ENCODE peak calls at places on chromosomes 6 and 20, in five cellular contexts. U is posterior cingulate gyrus, B is HT-29, V is HS-5, M is NCI-H2081. Q is an unnamed sample.
A peak's percentile ranks its signal among the peaks of the same experiment; 100 is the strongest.

GRCh38 chr6:82893889-82894652 is 171.6 kb downstream of the UBE3D start:
- DNase-seq in U (no peak), B (no peak), V (no peak), M (peak; percentile 2), Q (no peak)

GRCh38 chr6:99838607-99839006 is 155.4 kb downstream of the MCHR2 start:
- DNase-seq in U (no peak), B (no peak), V (no peak), M (no peak), Q (no peak)

GRCh38 chr6:36633915-36634314 is 39.8 kb downstream of the SRSF3 start:
- DNase-seq in U (no peak), B (peak; percentile 81), V (no peak), M (peak; percentile 33), Q (peak; percentile 42)

GRCh38 chr20:23320317-23320716 is 30.3 kb upstream of the NXT1 start:
- DNase-seq in U (no peak), B (peak; percentile 67), V (no peak), M (no peak), Q (no peak)

GRCh38 chr6:138104618-138105213 is 2.5 kb downstream of the PERP start:
- DNase-seq in U (no peak), B (no peak), V (no peak), M (no peak), Q (no peak)

GRCh38 chr20:48358176-48358575 is 469.6 kb downstream of the PREX1 start:
- DNase-seq in U (no peak), B (no peak), V (no peak), M (no peak), Q (no peak)

GRCh38 chr20:51739722-51740249 is 28.4 kb downstream of the ATP9A start:
- DNase-seq in U (no peak), B (no peak), V (no peak), M (no peak), Q (no peak)

GRCh38 chr20:58131581-58132142 is 96.8 kb downstream of the ANKRD60 start:
- DNase-seq in U (no peak), B (peak; percentile 63), V (peak; percentile 74), M (peak; percentile 71), Q (peak; percentile 95)

GRCh38 chr6:77368660-77369313 is 94.5 kb downstream of the HTR1B start:
- DNase-seq in U (no peak), B (no peak), V (peak; percentile 23), M (no peak), Q (peak; percentile 66)

GRCh38 chr6:16238057-16238657 is at the start of gene GMPR:
- DNase-seq in U (peak; percentile 35), B (no peak), V (no peak), M (peak; percentile 43), Q (peak; percentile 23)

GRCh38 chr20:20407891-20408805 is 40.2 kb downstream of the INSM1 start:
- DNase-seq in U (peak; percentile 31), B (peak; percentile 27), V (no peak), M (peak; percentile 37), Q (no peak)

GRCh38 chr6:77573843-77574242 is 79.0 kb upstream of the MEI4 start:
- DNase-seq in U (no peak), B (no peak), V (no peak), M (no peak), Q (no peak)

GRCh38 chr20:31740208-31740607 is 1.1 kb downstream of the TPX2 start:
- DNase-seq in U (no peak), B (peak; percentile 47), V (no peak), M (no peak), Q (peak; percentile 60)

GRCh38 chr20:21622097-21622496 is 83.4 kb upstream of the PAX1 start:
- DNase-seq in U (no peak), B (peak; percentile 77), V (no peak), M (no peak), Q (no peak)

GRCh38 chr20:44651507-44652373 is at the start of gene ADA:
- DNase-seq in U (no peak), B (peak; percentile 42), V (peak; percentile 28), M (peak; percentile 12), Q (peak; percentile 27)

GRCh38 chr6:75089921-75090320 is 115.9 kb downstream of the COL12A1 start:
- DNase-seq in U (no peak), B (no peak), V (no peak), M (no peak), Q (no peak)

GRCh38 chr20:62339647-62340062 is 27.5 kb downstream of the LAMA5 start:
- DNase-seq in U (no peak), B (no peak), V (no peak), M (no peak), Q (no peak)

GRCh38 chr6:17167327-17167979 is 65.6 kb downstream of the STMND1 start:
- DNase-seq in U (no peak), B (peak; percentile 77), V (no peak), M (no peak), Q (no peak)

GRCh38 chr6:42784739-42785498 is 3.1 kb downstream of the BICRAL start:
- DNase-seq in U (no peak), B (no peak), V (no peak), M (no peak), Q (no peak)

GRCh38 chr6:162965366-162965765 is 237.6 kb downstream of the PACRG start:
- DNase-seq in U (no peak), B (no peak), V (no peak), M (no peak), Q (no peak)

GRCh38 chr20:61753196-61753942 is 312.3 kb downstream of the TAF4 start:
- DNase-seq in U (no peak), B (no peak), V (peak; percentile 78), M (no peak), Q (peak; percentile 67)

GRCh38 chr6:33065312-33065711 is 8.1 kb downstream of the HLA-DPA1 start:
- DNase-seq in U (no peak), B (no peak), V (no peak), M (no peak), Q (no peak)

Q was measured in HT1080.